ENCODE peak calls at places on chromosomes 7 and 10, in four cellular contexts. K, Z, D and F are unnamed samples.

GRCh38 chr7:68030530-68030929 is 1033.9 kb downstream of the TYW1 start:
- DNase-seq in D (no peak), Z (no peak), K (no peak), F (no peak)

GRCh38 chr7:67788689-67789088 is 792.1 kb downstream of the TYW1 start:
- DNase-seq in Z (no peak), D (peak), K (peak), F (peak)

GRCh38 chr7:24419070-24419469 is 135.1 kb downstream of the NPY start:
- DNase-seq in Z (peak), K (peak), D (no peak), F (peak)

GRCh38 chr7:108026647-108027046 is 23.7 kb upstream of the LAMB1 start:
- DNase-seq in D (no peak), Z (no peak), K (no peak), F (no peak)

GRCh38 chr7:15916666-15917388 is 230.3 kb upstream of the MEOX2 start:
- DNase-seq in Z (no peak), D (no peak), K (no peak), F (no peak)

GRCh38 chr10:52539463-52539862 is 225.4 kb downstream of the DKK1 start:
- DNase-seq in D (no peak), Z (peak), K (no peak), F (no peak)

GRCh38 chr7:92813390-92814024 is 22.9 kb downstream of the CDK6 start:
- DNase-seq in D (no peak), Z (no peak), K (no peak), F (no peak)

GRCh38 chr10:132710746-132711617 is 75.0 kb downstream of the NKX6-2 start:
- DNase-seq in Z (no peak), K (no peak), D (no peak), F (no peak)

GRCh38 chr10:4848341-4849041 is 22.5 kb downstream of the AKR1E2 start:
- DNase-seq in D (no peak), Z (no peak), K (no peak), F (no peak)

DNA sequence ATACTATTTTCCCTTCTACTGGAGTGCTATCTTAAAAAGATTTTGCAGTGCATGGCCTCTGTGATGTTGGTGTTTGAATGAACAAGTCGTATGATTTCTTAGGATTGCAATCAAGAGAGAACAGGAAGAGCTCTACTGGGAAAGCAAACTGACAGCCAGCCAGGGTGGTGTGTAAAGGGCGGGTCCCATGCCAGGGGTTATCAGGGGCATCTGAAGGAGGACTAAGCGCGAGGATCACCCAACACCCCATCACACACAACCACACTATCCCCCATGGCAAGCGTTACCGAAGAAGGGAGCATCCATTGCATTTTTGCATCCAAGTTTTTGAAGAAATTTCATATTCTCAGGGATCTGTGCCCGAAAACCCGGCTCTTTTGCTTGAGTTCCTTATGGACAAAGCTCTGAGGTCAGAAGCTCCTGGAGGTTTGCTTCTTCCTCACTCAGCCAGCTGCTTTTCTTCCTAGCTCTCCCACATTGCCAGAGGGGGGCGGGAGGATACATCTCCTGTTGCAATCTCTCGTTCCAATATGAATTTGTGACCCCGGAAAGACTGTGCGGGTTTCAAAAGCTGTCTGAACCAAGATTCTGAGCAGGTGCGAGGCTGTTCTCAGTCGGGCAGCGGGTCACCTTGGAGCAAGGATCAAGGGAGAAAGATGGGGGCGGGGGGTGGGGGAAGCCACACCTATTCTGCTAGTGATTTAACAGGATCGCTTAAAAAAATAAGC is 5.2 kb downstream of the NEUROD6 start:
- DNase-seq in D (no peak), Z (no peak), K (no peak), F (no peak)
- TF ChIP-seq JUND in D (no peak), Z (no peak), K (no peak), F (no peak)

DNA sequence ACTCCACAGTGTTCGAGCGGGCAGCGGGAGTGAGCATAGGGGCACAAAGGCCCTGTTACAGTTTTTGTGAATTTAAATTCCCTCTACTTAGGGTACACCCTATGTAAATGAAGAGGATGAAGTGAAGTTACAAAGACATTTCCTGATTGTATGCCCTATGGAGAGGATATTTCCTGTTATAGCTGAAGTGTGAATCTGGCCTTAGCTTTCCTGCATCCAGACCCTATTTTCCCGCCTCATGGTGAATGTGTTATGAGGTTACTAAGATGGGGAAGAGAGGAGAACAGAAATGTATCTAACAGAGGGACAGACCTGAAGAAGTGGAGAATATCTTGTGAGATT is 37.8 kb upstream of the COMMD3 start:
- DNase-seq in K (no peak), D (no peak), Z (no peak), F (peak)
- TF ChIP-seq JUND in K (no peak), D (no peak), Z (no peak), F (no peak)

GRCh38 chr10:46514431-46514861 is 42.0 kb downstream of the GPRIN2 start:
- DNase-seq in D (no peak), K (no peak), Z (no peak), F (no peak)
- TF ChIP-seq JUND in D (no peak), K (no peak), Z (no peak), F (no peak)

GRCh38 chr7:112081778-112082177 is 124.4 kb downstream of the DOCK4 start:
- DNase-seq in K (no peak), D (no peak), Z (no peak), F (no peak)
- TF ChIP-seq JUND in K (no peak), D (no peak), Z (no peak), F (no peak)

DNA sequence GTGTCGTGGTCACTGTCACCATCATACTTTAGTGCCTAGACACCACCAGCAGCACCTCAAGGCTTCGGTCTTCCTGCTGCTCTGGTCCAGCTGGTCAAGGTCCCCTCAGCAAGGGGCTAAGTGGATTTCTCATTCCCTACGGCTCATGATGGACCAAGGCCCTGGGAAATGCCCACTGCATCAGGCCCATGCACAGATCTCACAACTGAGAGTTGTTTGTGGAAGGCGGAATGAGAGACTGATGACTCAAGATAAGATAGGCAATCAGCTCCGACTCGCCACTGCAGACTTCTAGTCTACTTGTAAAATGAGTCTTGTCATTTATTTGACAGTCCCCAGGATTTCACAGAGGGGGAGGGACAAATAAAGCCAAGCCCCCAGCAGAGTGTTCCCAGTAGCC is 108.4 kb upstream of the TBX20 start:
- DNase-seq in D (no peak), K (no peak), Z (no peak), F (no peak)
- TF ChIP-seq JUND in D (no peak), K (no peak), Z (no peak), F (no peak)

GRCh38 chr10:76051007-76051936 is 619.8 kb downstream of the LRMDA start:
- DNase-seq in K (no peak), Z (peak), D (no peak), F (peak)
- TF ChIP-seq JUND in K (no peak), Z (no peak), D (no peak), F (no peak)

GRCh38 chr7:104176332-104176731 is 31.5 kb downstream of the ORC5 start:
- DNase-seq in K (no peak), D (no peak), Z (no peak), F (no peak)
- TF ChIP-seq JUND in K (no peak), D (no peak), Z (no peak), F (no peak)

GRCh38 chr7:131574741-131575140 is 18.3 kb upstream of the PODXL start:
- DNase-seq in K (no peak), D (no peak), Z (no peak), F (no peak)
- TF ChIP-seq JUND in K (no peak), D (no peak), Z (no peak), F (no peak)